ENCODE peak calls at places on chromosomes 3 and 15, in seven cellular contexts. One of them, this sample, is unnamed.

GRCh38 chr15:43483306-43484128 is 9.4 kb downstream of the TP53BP1 start:
- DNase-seq in EL: peak
- DNase-seq in D341Med: no peak
- DNase-seq in endothelial cell: no peak
- DNase-seq in stimulated activated CD4-positive, alpha-beta T cell treated with anti-CD3 and anti-CD28 coated beads, Interleukin-1b, Interleukin-23, amount 100 ng/mL, for 24 hours: no peak
- DNase-seq in effector memory CD8-positive, alpha-beta T cell: no peak
- DNase-seq in right cardiac atrium: no peak
- DNase-seq in this sample: peak

GRCh38 chr3:128322030-128323022 is 144.4 kb downstream of the DNAJB8 start:
- DNase-seq in EL: peak
- DNase-seq in D341Med: peak
- DNase-seq in endothelial cell: peak
- DNase-seq in stimulated activated CD4-positive, alpha-beta T cell treated with anti-CD3 and anti-CD28 coated beads, Interleukin-1b, Interleukin-23, amount 100 ng/mL, for 24 hours: peak
- DNase-seq in effector memory CD8-positive, alpha-beta T cell: peak
- DNase-seq in right cardiac atrium: peak
- DNase-seq in this sample: no peak

GRCh38 chr3:64109438-64109837 is 86.1 kb upstream of the PSMD6 start:
- DNase-seq in EL: peak
- DNase-seq in D341Med: peak
- DNase-seq in endothelial cell: no peak
- DNase-seq in stimulated activated CD4-positive, alpha-beta T cell treated with anti-CD3 and anti-CD28 coated beads, Interleukin-1b, Interleukin-23, amount 100 ng/mL, for 24 hours: no peak
- DNase-seq in effector memory CD8-positive, alpha-beta T cell: no peak
- DNase-seq in right cardiac atrium: peak
- DNase-seq in this sample: no peak

GRCh38 chr3:55446860-55447259 is 40.2 kb downstream of the WNT5A start:
- DNase-seq in EL: no peak
- DNase-seq in D341Med: no peak
- DNase-seq in endothelial cell: no peak
- DNase-seq in stimulated activated CD4-positive, alpha-beta T cell treated with anti-CD3 and anti-CD28 coated beads, Interleukin-1b, Interleukin-23, amount 100 ng/mL, for 24 hours: no peak
- DNase-seq in effector memory CD8-positive, alpha-beta T cell: no peak
- DNase-seq in right cardiac atrium: no peak
- DNase-seq in this sample: no peak

GRCh38 chr3:79983063-79983561 is 215.3 kb upstream of the ROBO1 start:
- DNase-seq in EL: no peak
- DNase-seq in D341Med: no peak
- DNase-seq in endothelial cell: no peak
- DNase-seq in stimulated activated CD4-positive, alpha-beta T cell treated with anti-CD3 and anti-CD28 coated beads, Interleukin-1b, Interleukin-23, amount 100 ng/mL, for 24 hours: no peak
- DNase-seq in effector memory CD8-positive, alpha-beta T cell: no peak
- DNase-seq in right cardiac atrium: no peak
- DNase-seq in this sample: no peak

GRCh38 chr3:43998374-43998840 is 243.3 kb upstream of the TOPAZ1 start:
- DNase-seq in EL: peak
- DNase-seq in D341Med: no peak
- DNase-seq in endothelial cell: peak
- DNase-seq in stimulated activated CD4-positive, alpha-beta T cell treated with anti-CD3 and anti-CD28 coated beads, Interleukin-1b, Interleukin-23, amount 100 ng/mL, for 24 hours: no peak
- DNase-seq in effector memory CD8-positive, alpha-beta T cell: no peak
- DNase-seq in right cardiac atrium: no peak
- DNase-seq in this sample: peak

GRCh38 chr15:65561934-65562333 is 31.7 kb downstream of the HACD3 start:
- DNase-seq in EL: no peak
- DNase-seq in D341Med: no peak
- DNase-seq in endothelial cell: no peak
- DNase-seq in stimulated activated CD4-positive, alpha-beta T cell treated with anti-CD3 and anti-CD28 coated beads, Interleukin-1b, Interleukin-23, amount 100 ng/mL, for 24 hours: no peak
- DNase-seq in effector memory CD8-positive, alpha-beta T cell: no peak
- DNase-seq in right cardiac atrium: no peak
- DNase-seq in this sample: no peak

GRCh38 chr15:19987389-19988048 is 554.1 kb downstream of the GOLGA6L6 start:
- DNase-seq in EL: no peak
- DNase-seq in D341Med: peak
- DNase-seq in endothelial cell: no peak
- DNase-seq in stimulated activated CD4-positive, alpha-beta T cell treated with anti-CD3 and anti-CD28 coated beads, Interleukin-1b, Interleukin-23, amount 100 ng/mL, for 24 hours: no peak
- DNase-seq in effector memory CD8-positive, alpha-beta T cell: no peak
- DNase-seq in right cardiac atrium: no peak
- DNase-seq in this sample: no peak

GRCh38 chr3:194872669-194872977 is 186.9 kb downstream of the FAM43A start:
- DNase-seq in EL: peak
- DNase-seq in D341Med: no peak
- DNase-seq in endothelial cell: no peak
- DNase-seq in stimulated activated CD4-positive, alpha-beta T cell treated with anti-CD3 and anti-CD28 coated beads, Interleukin-1b, Interleukin-23, amount 100 ng/mL, for 24 hours: no peak
- DNase-seq in effector memory CD8-positive, alpha-beta T cell: no peak
- DNase-seq in right cardiac atrium: no peak
- DNase-seq in this sample: no peak

GRCh38 chr3:42515391-42515916 is 13.0 kb downstream of the VIPR1 start:
- DNase-seq in EL: no peak
- DNase-seq in D341Med: no peak
- DNase-seq in endothelial cell: no peak
- DNase-seq in stimulated activated CD4-positive, alpha-beta T cell treated with anti-CD3 and anti-CD28 coated beads, Interleukin-1b, Interleukin-23, amount 100 ng/mL, for 24 hours: no peak
- DNase-seq in effector memory CD8-positive, alpha-beta T cell: no peak
- DNase-seq in right cardiac atrium: peak
- DNase-seq in this sample: no peak

GRCh38 chr3:87548271-87548670 is 271.9 kb upstream of the POU1F1 start:
- DNase-seq in EL: no peak
- DNase-seq in D341Med: no peak
- DNase-seq in endothelial cell: no peak
- DNase-seq in stimulated activated CD4-positive, alpha-beta T cell treated with anti-CD3 and anti-CD28 coated beads, Interleukin-1b, Interleukin-23, amount 100 ng/mL, for 24 hours: no peak
- DNase-seq in effector memory CD8-positive, alpha-beta T cell: no peak
- DNase-seq in right cardiac atrium: no peak
- DNase-seq in this sample: no peak

GRCh38 chr15:72796515-72797337 is 13.2 kb upstream of the ADPGK start:
- DNase-seq in EL: peak
- DNase-seq in D341Med: peak
- DNase-seq in endothelial cell: peak
- DNase-seq in stimulated activated CD4-positive, alpha-beta T cell treated with anti-CD3 and anti-CD28 coated beads, Interleukin-1b, Interleukin-23, amount 100 ng/mL, for 24 hours: peak
- DNase-seq in effector memory CD8-positive, alpha-beta T cell: peak
- DNase-seq in right cardiac atrium: peak
- DNase-seq in this sample: peak

GRCh38 chr15:80840173-80841130 is 61.3 kb downstream of the CEMIP start:
- DNase-seq in EL: no peak
- DNase-seq in D341Med: no peak
- DNase-seq in endothelial cell: no peak
- DNase-seq in stimulated activated CD4-positive, alpha-beta T cell treated with anti-CD3 and anti-CD28 coated beads, Interleukin-1b, Interleukin-23, amount 100 ng/mL, for 24 hours: no peak
- DNase-seq in effector memory CD8-positive, alpha-beta T cell: no peak
- DNase-seq in right cardiac atrium: peak
- DNase-seq in this sample: no peak

GRCh38 chr3:136110481-136110880 is 85.7 kb downstream of the MSL2 start:
- DNase-seq in EL: no peak
- DNase-seq in D341Med: no peak
- DNase-seq in endothelial cell: no peak
- DNase-seq in stimulated activated CD4-positive, alpha-beta T cell treated with anti-CD3 and anti-CD28 coated beads, Interleukin-1b, Interleukin-23, amount 100 ng/mL, for 24 hours: no peak
- DNase-seq in effector memory CD8-positive, alpha-beta T cell: no peak
- DNase-seq in right cardiac atrium: no peak
- DNase-seq in this sample: no peak

GRCh38 chr3:24741506-24741905 is 246.9 kb upstream of the THRB start:
- DNase-seq in EL: no peak
- DNase-seq in D341Med: no peak
- DNase-seq in endothelial cell: no peak
- DNase-seq in stimulated activated CD4-positive, alpha-beta T cell treated with anti-CD3 and anti-CD28 coated beads, Interleukin-1b, Interleukin-23, amount 100 ng/mL, for 24 hours: no peak
- DNase-seq in effector memory CD8-positive, alpha-beta T cell: no peak
- DNase-seq in right cardiac atrium: no peak
- DNase-seq in this sample: no peak

This sample was measured in naive B cell.